ENCODE peak calls at places on chromosomes 6 and 20, in nine cellular contexts. One of them, this sample, is unnamed.

GRCh38 chr6:169159331-169159730 is 94.3 kb downstream of the THBS2 start:
- DNase-seq in naive thymus-derived CD8-positive, alpha-beta T cell: no peak
- DNase-seq in RWPE1: no peak
- DNase-seq in natural killer cell treated with Interleukin-12 subunit alpha and Interleukin-12 subunit beta and Interleukin-15 and Interleukin-18, amount 100 ng/mL, for 72 hours: no peak
- DNase-seq in MCF 10A: no peak
- DNase-seq in caudate nucleus: no peak
- DNase-seq in activated CD8-positive, alpha-beta memory T cell treated with anti-CD3 and anti-CD28 coated beads for 1 hour: no peak
- DNase-seq in brain microvascular endothelial cell: no peak
- DNase-seq in astrocyte of the hippocampus: no peak
- DNase-seq in this sample: no peak

GRCh38 chr6:147868493-147869222 is 360.2 kb downstream of the SAMD5 start:
- DNase-seq in naive thymus-derived CD8-positive, alpha-beta T cell: no peak
- DNase-seq in RWPE1: no peak
- DNase-seq in natural killer cell treated with Interleukin-12 subunit alpha and Interleukin-12 subunit beta and Interleukin-15 and Interleukin-18, amount 100 ng/mL, for 72 hours: no peak
- DNase-seq in MCF 10A: no peak
- DNase-seq in caudate nucleus: no peak
- DNase-seq in activated CD8-positive, alpha-beta memory T cell treated with anti-CD3 and anti-CD28 coated beads for 1 hour: no peak
- DNase-seq in brain microvascular endothelial cell: no peak
- DNase-seq in astrocyte of the hippocampus: no peak
- DNase-seq in this sample: no peak

GRCh38 chr6:165646484-165646883 is 16.6 kb downstream of the PDE10A start:
- DNase-seq in naive thymus-derived CD8-positive, alpha-beta T cell: no peak
- DNase-seq in RWPE1: no peak
- DNase-seq in natural killer cell treated with Interleukin-12 subunit alpha and Interleukin-12 subunit beta and Interleukin-15 and Interleukin-18, amount 100 ng/mL, for 72 hours: no peak
- DNase-seq in MCF 10A: no peak
- DNase-seq in caudate nucleus: no peak
- DNase-seq in activated CD8-positive, alpha-beta memory T cell treated with anti-CD3 and anti-CD28 coated beads for 1 hour: no peak
- DNase-seq in brain microvascular endothelial cell: no peak
- DNase-seq in astrocyte of the hippocampus: no peak
- DNase-seq in this sample: no peak

GRCh38 chr6:149852180-149852579 is 12.0 kb downstream of the LRP11 start:
- DNase-seq in naive thymus-derived CD8-positive, alpha-beta T cell: no peak
- DNase-seq in RWPE1: no peak
- DNase-seq in natural killer cell treated with Interleukin-12 subunit alpha and Interleukin-12 subunit beta and Interleukin-15 and Interleukin-18, amount 100 ng/mL, for 72 hours: no peak
- DNase-seq in MCF 10A: peak
- DNase-seq in caudate nucleus: no peak
- DNase-seq in activated CD8-positive, alpha-beta memory T cell treated with anti-CD3 and anti-CD28 coated beads for 1 hour: no peak
- DNase-seq in brain microvascular endothelial cell: peak
- DNase-seq in astrocyte of the hippocampus: peak
- DNase-seq in this sample: no peak

GRCh38 chr6:84095156-84095555 is 61.6 kb downstream of the MRAP2 start:
- DNase-seq in naive thymus-derived CD8-positive, alpha-beta T cell: no peak
- DNase-seq in RWPE1: no peak
- DNase-seq in natural killer cell treated with Interleukin-12 subunit alpha and Interleukin-12 subunit beta and Interleukin-15 and Interleukin-18, amount 100 ng/mL, for 72 hours: no peak
- DNase-seq in MCF 10A: no peak
- DNase-seq in caudate nucleus: no peak
- DNase-seq in activated CD8-positive, alpha-beta memory T cell treated with anti-CD3 and anti-CD28 coated beads for 1 hour: no peak
- DNase-seq in brain microvascular endothelial cell: no peak
- DNase-seq in astrocyte of the hippocampus: no peak
- DNase-seq in this sample: no peak

GRCh38 chr20:50628326-50628725 is 63.0 kb downstream of the RIPOR3 start:
- DNase-seq in naive thymus-derived CD8-positive, alpha-beta T cell: no peak
- DNase-seq in RWPE1: no peak
- DNase-seq in natural killer cell treated with Interleukin-12 subunit alpha and Interleukin-12 subunit beta and Interleukin-15 and Interleukin-18, amount 100 ng/mL, for 72 hours: no peak
- DNase-seq in MCF 10A: no peak
- DNase-seq in caudate nucleus: no peak
- DNase-seq in activated CD8-positive, alpha-beta memory T cell treated with anti-CD3 and anti-CD28 coated beads for 1 hour: no peak
- DNase-seq in brain microvascular endothelial cell: no peak
- DNase-seq in astrocyte of the hippocampus: no peak
- DNase-seq in this sample: no peak

GRCh38 chr20:52349806-52350205 is 158.2 kb upstream of the ZFP64 start:
- DNase-seq in naive thymus-derived CD8-positive, alpha-beta T cell: no peak
- DNase-seq in RWPE1: no peak
- DNase-seq in natural killer cell treated with Interleukin-12 subunit alpha and Interleukin-12 subunit beta and Interleukin-15 and Interleukin-18, amount 100 ng/mL, for 72 hours: no peak
- DNase-seq in MCF 10A: no peak
- DNase-seq in caudate nucleus: no peak
- DNase-seq in activated CD8-positive, alpha-beta memory T cell treated with anti-CD3 and anti-CD28 coated beads for 1 hour: no peak
- DNase-seq in brain microvascular endothelial cell: no peak
- DNase-seq in astrocyte of the hippocampus: no peak
- DNase-seq in this sample: no peak

GRCh38 chr20:24685736-24686135 is 216.3 kb downstream of the SYNDIG1 start:
- DNase-seq in naive thymus-derived CD8-positive, alpha-beta T cell: no peak
- DNase-seq in RWPE1: no peak
- DNase-seq in natural killer cell treated with Interleukin-12 subunit alpha and Interleukin-12 subunit beta and Interleukin-15 and Interleukin-18, amount 100 ng/mL, for 72 hours: no peak
- DNase-seq in MCF 10A: no peak
- DNase-seq in caudate nucleus: no peak
- DNase-seq in activated CD8-positive, alpha-beta memory T cell treated with anti-CD3 and anti-CD28 coated beads for 1 hour: no peak
- DNase-seq in brain microvascular endothelial cell: no peak
- DNase-seq in astrocyte of the hippocampus: no peak
- DNase-seq in this sample: no peak

GRCh38 chr6:13624871-13625288 is 9.7 kb downstream of the NOL7 start:
- DNase-seq in naive thymus-derived CD8-positive, alpha-beta T cell: peak
- DNase-seq in RWPE1: peak
- DNase-seq in natural killer cell treated with Interleukin-12 subunit alpha and Interleukin-12 subunit beta and Interleukin-15 and Interleukin-18, amount 100 ng/mL, for 72 hours: no peak
- DNase-seq in MCF 10A: peak
- DNase-seq in caudate nucleus: no peak
- DNase-seq in activated CD8-positive, alpha-beta memory T cell treated with anti-CD3 and anti-CD28 coated beads for 1 hour: no peak
- DNase-seq in brain microvascular endothelial cell: peak
- DNase-seq in astrocyte of the hippocampus: peak
- DNase-seq in this sample: no peak

GRCh38 chr6:45959534-45960195 is 56.0 kb downstream of the CLIC5 start:
- DNase-seq in naive thymus-derived CD8-positive, alpha-beta T cell: no peak
- DNase-seq in RWPE1: peak
- DNase-seq in natural killer cell treated with Interleukin-12 subunit alpha and Interleukin-12 subunit beta and Interleukin-15 and Interleukin-18, amount 100 ng/mL, for 72 hours: no peak
- DNase-seq in MCF 10A: peak
- DNase-seq in caudate nucleus: no peak
- DNase-seq in activated CD8-positive, alpha-beta memory T cell treated with anti-CD3 and anti-CD28 coated beads for 1 hour: no peak
- DNase-seq in brain microvascular endothelial cell: no peak
- DNase-seq in astrocyte of the hippocampus: peak
- DNase-seq in this sample: no peak

GRCh38 chr6:218153-219018 is 73.9 kb upstream of the DUSP22 start:
- DNase-seq in naive thymus-derived CD8-positive, alpha-beta T cell: no peak
- DNase-seq in RWPE1: no peak
- DNase-seq in natural killer cell treated with Interleukin-12 subunit alpha and Interleukin-12 subunit beta and Interleukin-15 and Interleukin-18, amount 100 ng/mL, for 72 hours: peak
- DNase-seq in MCF 10A: no peak
- DNase-seq in caudate nucleus: no peak
- DNase-seq in activated CD8-positive, alpha-beta memory T cell treated with anti-CD3 and anti-CD28 coated beads for 1 hour: no peak
- DNase-seq in brain microvascular endothelial cell: no peak
- DNase-seq in astrocyte of the hippocampus: no peak
- DNase-seq in this sample: no peak

GRCh38 chr20:6496874-6497273 is 270.6 kb upstream of the BMP2 start:
- DNase-seq in naive thymus-derived CD8-positive, alpha-beta T cell: no peak
- DNase-seq in RWPE1: no peak
- DNase-seq in natural killer cell treated with Interleukin-12 subunit alpha and Interleukin-12 subunit beta and Interleukin-15 and Interleukin-18, amount 100 ng/mL, for 72 hours: no peak
- DNase-seq in MCF 10A: no peak
- DNase-seq in caudate nucleus: no peak
- DNase-seq in activated CD8-positive, alpha-beta memory T cell treated with anti-CD3 and anti-CD28 coated beads for 1 hour: no peak
- DNase-seq in brain microvascular endothelial cell: no peak
- DNase-seq in astrocyte of the hippocampus: no peak
- DNase-seq in this sample: no peak

GRCh38 chr6:100573169-100573568 is 108.4 kb upstream of the SIM1 start:
- DNase-seq in naive thymus-derived CD8-positive, alpha-beta T cell: no peak
- DNase-seq in RWPE1: peak
- DNase-seq in natural killer cell treated with Interleukin-12 subunit alpha and Interleukin-12 subunit beta and Interleukin-15 and Interleukin-18, amount 100 ng/mL, for 72 hours: no peak
- DNase-seq in MCF 10A: peak
- DNase-seq in caudate nucleus: no peak
- DNase-seq in activated CD8-positive, alpha-beta memory T cell treated with anti-CD3 and anti-CD28 coated beads for 1 hour: no peak
- DNase-seq in brain microvascular endothelial cell: peak
- DNase-seq in astrocyte of the hippocampus: peak
- DNase-seq in this sample: no peak

GRCh38 chr6:4829089-4829488 is 52.9 kb downstream of the CDYL start:
- DNase-seq in naive thymus-derived CD8-positive, alpha-beta T cell: no peak
- DNase-seq in RWPE1: no peak
- DNase-seq in natural killer cell treated with Interleukin-12 subunit alpha and Interleukin-12 subunit beta and Interleukin-15 and Interleukin-18, amount 100 ng/mL, for 72 hours: no peak
- DNase-seq in MCF 10A: no peak
- DNase-seq in caudate nucleus: no peak
- DNase-seq in activated CD8-positive, alpha-beta memory T cell treated with anti-CD3 and anti-CD28 coated beads for 1 hour: no peak
- DNase-seq in brain microvascular endothelial cell: no peak
- DNase-seq in astrocyte of the hippocampus: no peak
- DNase-seq in this sample: no peak

GRCh38 chr6:79335133-79335674 is 100.7 kb upstream of the HMGN3 start:
- DNase-seq in naive thymus-derived CD8-positive, alpha-beta T cell: no peak
- DNase-seq in RWPE1: no peak
- DNase-seq in natural killer cell treated with Interleukin-12 subunit alpha and Interleukin-12 subunit beta and Interleukin-15 and Interleukin-18, amount 100 ng/mL, for 72 hours: no peak
- DNase-seq in MCF 10A: no peak
- DNase-seq in caudate nucleus: no peak
- DNase-seq in activated CD8-positive, alpha-beta memory T cell treated with anti-CD3 and anti-CD28 coated beads for 1 hour: no peak
- DNase-seq in brain microvascular endothelial cell: no peak
- DNase-seq in astrocyte of the hippocampus: peak
- DNase-seq in this sample: no peak

GRCh38 chr6:80771941-80772340 is 665.5 kb downstream of the BCKDHB start:
- DNase-seq in naive thymus-derived CD8-positive, alpha-beta T cell: no peak
- DNase-seq in RWPE1: peak
- DNase-seq in natural killer cell treated with Interleukin-12 subunit alpha and Interleukin-12 subunit beta and Interleukin-15 and Interleukin-18, amount 100 ng/mL, for 72 hours: no peak
- DNase-seq in MCF 10A: peak
- DNase-seq in caudate nucleus: no peak
- DNase-seq in activated CD8-positive, alpha-beta memory T cell treated with anti-CD3 and anti-CD28 coated beads for 1 hour: no peak
- DNase-seq in brain microvascular endothelial cell: peak
- DNase-seq in astrocyte of the hippocampus: peak
- DNase-seq in this sample: no peak

GRCh38 chr20:3728354-3728753 is 4.1 kb upstream of the HSPA12B start:
- DNase-seq in naive thymus-derived CD8-positive, alpha-beta T cell: no peak
- DNase-seq in RWPE1: no peak
- DNase-seq in natural killer cell treated with Interleukin-12 subunit alpha and Interleukin-12 subunit beta and Interleukin-15 and Interleukin-18, amount 100 ng/mL, for 72 hours: no peak
- DNase-seq in MCF 10A: no peak
- DNase-seq in caudate nucleus: no peak
- DNase-seq in activated CD8-positive, alpha-beta memory T cell treated with anti-CD3 and anti-CD28 coated beads for 1 hour: no peak
- DNase-seq in brain microvascular endothelial cell: no peak
- DNase-seq in astrocyte of the hippocampus: no peak
- DNase-seq in this sample: no peak

GRCh38 chr6:150293019-150293418 is 75.8 kb upstream of the IYD start:
- DNase-seq in naive thymus-derived CD8-positive, alpha-beta T cell: no peak
- DNase-seq in RWPE1: no peak
- DNase-seq in natural killer cell treated with Interleukin-12 subunit alpha and Interleukin-12 subunit beta and Interleukin-15 and Interleukin-18, amount 100 ng/mL, for 72 hours: no peak
- DNase-seq in MCF 10A: no peak
- DNase-seq in caudate nucleus: no peak
- DNase-seq in activated CD8-positive, alpha-beta memory T cell treated with anti-CD3 and anti-CD28 coated beads for 1 hour: no peak
- DNase-seq in brain microvascular endothelial cell: no peak
- DNase-seq in astrocyte of the hippocampus: no peak
- DNase-seq in this sample: no peak

GRCh38 chr6:155534678-155535077 is 79.0 kb upstream of the NOX3 start:
- DNase-seq in naive thymus-derived CD8-positive, alpha-beta T cell: no peak
- DNase-seq in RWPE1: no peak
- DNase-seq in natural killer cell treated with Interleukin-12 subunit alpha and Interleukin-12 subunit beta and Interleukin-15 and Interleukin-18, amount 100 ng/mL, for 72 hours: no peak
- DNase-seq in MCF 10A: no peak
- DNase-seq in caudate nucleus: no peak
- DNase-seq in activated CD8-positive, alpha-beta memory T cell treated with anti-CD3 and anti-CD28 coated beads for 1 hour: no peak
- DNase-seq in brain microvascular endothelial cell: no peak
- DNase-seq in astrocyte of the hippocampus: no peak
- DNase-seq in this sample: no peak

GRCh38 chr6:47103931-47104330 is 61.8 kb upstream of the ADGRF1 start:
- DNase-seq in naive thymus-derived CD8-positive, alpha-beta T cell: no peak
- DNase-seq in RWPE1: no peak
- DNase-seq in natural killer cell treated with Interleukin-12 subunit alpha and Interleukin-12 subunit beta and Interleukin-15 and Interleukin-18, amount 100 ng/mL, for 72 hours: no peak
- DNase-seq in MCF 10A: peak
- DNase-seq in caudate nucleus: no peak
- DNase-seq in activated CD8-positive, alpha-beta memory T cell treated with anti-CD3 and anti-CD28 coated beads for 1 hour: no peak
- DNase-seq in brain microvascular endothelial cell: peak
- DNase-seq in astrocyte of the hippocampus: no peak
- DNase-seq in this sample: no peak

GRCh38 chr6:45724511-45724910 is 291.1 kb downstream of the CLIC5 start:
- DNase-seq in naive thymus-derived CD8-positive, alpha-beta T cell: no peak
- DNase-seq in RWPE1: peak
- DNase-seq in natural killer cell treated with Interleukin-12 subunit alpha and Interleukin-12 subunit beta and Interleukin-15 and Interleukin-18, amount 100 ng/mL, for 72 hours: no peak
- DNase-seq in MCF 10A: peak
- DNase-seq in caudate nucleus: no peak
- DNase-seq in activated CD8-positive, alpha-beta memory T cell treated with anti-CD3 and anti-CD28 coated beads for 1 hour: no peak
- DNase-seq in brain microvascular endothelial cell: peak
- DNase-seq in astrocyte of the hippocampus: peak
- DNase-seq in this sample: no peak

GRCh38 chr6:27889628-27890315 is 22.4 kb downstream of the OR2B2 start:
- DNase-seq in naive thymus-derived CD8-positive, alpha-beta T cell: no peak
- DNase-seq in RWPE1: no peak
- DNase-seq in natural killer cell treated with Interleukin-12 subunit alpha and Interleukin-12 subunit beta and Interleukin-15 and Interleukin-18, amount 100 ng/mL, for 72 hours: no peak
- DNase-seq in MCF 10A: peak
- DNase-seq in caudate nucleus: no peak
- DNase-seq in activated CD8-positive, alpha-beta memory T cell treated with anti-CD3 and anti-CD28 coated beads for 1 hour: no peak
- DNase-seq in brain microvascular endothelial cell: no peak
- DNase-seq in astrocyte of the hippocampus: peak
- DNase-seq in this sample: no peak

GRCh38 chr6:37059344-37060194 is 54.1 kb downstream of the FGD2 start:
- DNase-seq in naive thymus-derived CD8-positive, alpha-beta T cell: no peak
- DNase-seq in RWPE1: peak
- DNase-seq in natural killer cell treated with Interleukin-12 subunit alpha and Interleukin-12 subunit beta and Interleukin-15 and Interleukin-18, amount 100 ng/mL, for 72 hours: peak
- DNase-seq in MCF 10A: peak
- DNase-seq in caudate nucleus: no peak
- DNase-seq in activated CD8-positive, alpha-beta memory T cell treated with anti-CD3 and anti-CD28 coated beads for 1 hour: no peak
- DNase-seq in brain microvascular endothelial cell: peak
- DNase-seq in astrocyte of the hippocampus: peak
- DNase-seq in this sample: no peak

GRCh38 chr20:63697357-63697867 is 960 bp downstream of the TNFRSF6B start:
- DNase-seq in naive thymus-derived CD8-positive, alpha-beta T cell: no peak
- DNase-seq in RWPE1: peak
- DNase-seq in natural killer cell treated with Interleukin-12 subunit alpha and Interleukin-12 subunit beta and Interleukin-15 and Interleukin-18, amount 100 ng/mL, for 72 hours: no peak
- DNase-seq in MCF 10A: peak
- DNase-seq in caudate nucleus: no peak
- DNase-seq in activated CD8-positive, alpha-beta memory T cell treated with anti-CD3 and anti-CD28 coated beads for 1 hour: no peak
- DNase-seq in brain microvascular endothelial cell: no peak
- DNase-seq in astrocyte of the hippocampus: peak
- DNase-seq in this sample: no peak

GRCh38 chr20:353166-353565 is 6.3 kb downstream of the NRSN2 start:
- DNase-seq in naive thymus-derived CD8-positive, alpha-beta T cell: no peak
- DNase-seq in RWPE1: no peak
- DNase-seq in natural killer cell treated with Interleukin-12 subunit alpha and Interleukin-12 subunit beta and Interleukin-15 and Interleukin-18, amount 100 ng/mL, for 72 hours: no peak
- DNase-seq in MCF 10A: no peak
- DNase-seq in caudate nucleus: no peak
- DNase-seq in activated CD8-positive, alpha-beta memory T cell treated with anti-CD3 and anti-CD28 coated beads for 1 hour: no peak
- DNase-seq in brain microvascular endothelial cell: no peak
- DNase-seq in astrocyte of the hippocampus: no peak
- DNase-seq in this sample: no peak

GRCh38 chr6:43609402-43609801 is 19.7 kb downstream of the GTPBP2 start:
- DNase-seq in naive thymus-derived CD8-positive, alpha-beta T cell: no peak
- DNase-seq in RWPE1: no peak
- DNase-seq in natural killer cell treated with Interleukin-12 subunit alpha and Interleukin-12 subunit beta and Interleukin-15 and Interleukin-18, amount 100 ng/mL, for 72 hours: no peak
- DNase-seq in MCF 10A: no peak
- DNase-seq in caudate nucleus: no peak
- DNase-seq in activated CD8-positive, alpha-beta memory T cell treated with anti-CD3 and anti-CD28 coated beads for 1 hour: no peak
- DNase-seq in brain microvascular endothelial cell: peak
- DNase-seq in astrocyte of the hippocampus: no peak
- DNase-seq in this sample: no peak

GRCh38 chr6:46269447-46270229 is 98.9 kb upstream of the ENPP5 start:
- DNase-seq in naive thymus-derived CD8-positive, alpha-beta T cell: no peak
- DNase-seq in RWPE1: no peak
- DNase-seq in natural killer cell treated with Interleukin-12 subunit alpha and Interleukin-12 subunit beta and Interleukin-15 and Interleukin-18, amount 100 ng/mL, for 72 hours: no peak
- DNase-seq in MCF 10A: no peak
- DNase-seq in caudate nucleus: no peak
- DNase-seq in activated CD8-positive, alpha-beta memory T cell treated with anti-CD3 and anti-CD28 coated beads for 1 hour: no peak
- DNase-seq in brain microvascular endothelial cell: no peak
- DNase-seq in astrocyte of the hippocampus: no peak
- DNase-seq in this sample: no peak

GRCh38 chr20:7772376-7772775 is 167.9 kb downstream of the HAO1 start:
- DNase-seq in naive thymus-derived CD8-positive, alpha-beta T cell: no peak
- DNase-seq in RWPE1: peak
- DNase-seq in natural killer cell treated with Interleukin-12 subunit alpha and Interleukin-12 subunit beta and Interleukin-15 and Interleukin-18, amount 100 ng/mL, for 72 hours: no peak
- DNase-seq in MCF 10A: peak
- DNase-seq in caudate nucleus: no peak
- DNase-seq in activated CD8-positive, alpha-beta memory T cell treated with anti-CD3 and anti-CD28 coated beads for 1 hour: no peak
- DNase-seq in brain microvascular endothelial cell: peak
- DNase-seq in astrocyte of the hippocampus: peak
- DNase-seq in this sample: no peak

GRCh38 chr20:51697119-51697826 is 70.9 kb downstream of the ATP9A start:
- DNase-seq in naive thymus-derived CD8-positive, alpha-beta T cell: no peak
- DNase-seq in RWPE1: no peak
- DNase-seq in natural killer cell treated with Interleukin-12 subunit alpha and Interleukin-12 subunit beta and Interleukin-15 and Interleukin-18, amount 100 ng/mL, for 72 hours: no peak
- DNase-seq in MCF 10A: peak
- DNase-seq in caudate nucleus: no peak
- DNase-seq in activated CD8-positive, alpha-beta memory T cell treated with anti-CD3 and anti-CD28 coated beads for 1 hour: no peak
- DNase-seq in brain microvascular endothelial cell: no peak
- DNase-seq in astrocyte of the hippocampus: peak
- DNase-seq in this sample: no peak

GRCh38 chr20:49037962-49038387 is 8.1 kb upstream of the CSE1L start:
- DNase-seq in naive thymus-derived CD8-positive, alpha-beta T cell: no peak
- DNase-seq in RWPE1: no peak
- DNase-seq in natural killer cell treated with Interleukin-12 subunit alpha and Interleukin-12 subunit beta and Interleukin-15 and Interleukin-18, amount 100 ng/mL, for 72 hours: no peak
- DNase-seq in MCF 10A: no peak
- DNase-seq in caudate nucleus: no peak
- DNase-seq in activated CD8-positive, alpha-beta memory T cell treated with anti-CD3 and anti-CD28 coated beads for 1 hour: no peak
- DNase-seq in brain microvascular endothelial cell: peak
- DNase-seq in astrocyte of the hippocampus: peak
- DNase-seq in this sample: no peak

GRCh38 chr6:112287836-112288235 is 33.5 kb upstream of the LAMA4 start:
- DNase-seq in naive thymus-derived CD8-positive, alpha-beta T cell: no peak
- DNase-seq in RWPE1: no peak
- DNase-seq in natural killer cell treated with Interleukin-12 subunit alpha and Interleukin-12 subunit beta and Interleukin-15 and Interleukin-18, amount 100 ng/mL, for 72 hours: no peak
- DNase-seq in MCF 10A: no peak
- DNase-seq in caudate nucleus: no peak
- DNase-seq in activated CD8-positive, alpha-beta memory T cell treated with anti-CD3 and anti-CD28 coated beads for 1 hour: no peak
- DNase-seq in brain microvascular endothelial cell: no peak
- DNase-seq in astrocyte of the hippocampus: no peak
- DNase-seq in this sample: no peak